ENCODE peak calls at places on chromosomes 11 and 22, in five cellular contexts. J is SK-N-SH, P is H1, Y is GM12878, G is K562. M is an unnamed sample.

GRCh38 chr22:24961217-24961844 is 8.8 kb downstream of the KIAA1671 start:
- DNase-seq in J (no peak), P (no peak), Y (no peak), G (peak), M (no peak)

GRCh38 chr11:71430166-71430565 is 18.0 kb downstream of the DHCR7 start:
- DNase-seq in J (no peak), P (no peak), Y (no peak), G (no peak), M (no peak)

GRCh38 chr11:10294289-10294953 is 402 bp upstream of the SBF2 start:
- DNase-seq in J (peak), P (peak), Y (no peak), G (no peak), M (no peak)

GRCh38 chr11:46367244-46367915 is 14.1 kb upstream of the MDK start:
- DNase-seq in J (peak), P (peak), Y (no peak), G (peak), M (peak)

GRCh38 chr11:85171648-85172257 is 455.4 kb downstream of the DLG2 start:
- DNase-seq in J (no peak), P (no peak), Y (no peak), G (no peak), M (no peak)

GRCh38 chr11:126282361-126282741 is 542 bp upstream of the TIRAP start:
- DNase-seq in J (peak), P (peak), Y (no peak), G (peak), M (peak)

GRCh38 chr11:3631331-3631730 is 10.5 kb downstream of the ART5 start:
- DNase-seq in J (no peak), P (no peak), Y (no peak), G (no peak), M (no peak)

GRCh38 chr11:119990306-119991021 is 147.4 kb downstream of the TRIM29 start:
- DNase-seq in J (no peak), P (no peak), Y (no peak), G (no peak), M (no peak)

GRCh38 chr22:40385041-40385782 is 14.8 kb downstream of the SGSM3 start:
- DNase-seq in J (no peak), P (no peak), Y (no peak), G (no peak), M (no peak)

GRCh38 chr11:70662691-70663098 is 264.4 kb downstream of the CTTN start:
- DNase-seq in J (peak), P (peak), Y (no peak), G (no peak), M (no peak)

GRCh38 chr11:95534809-95535208 is 254.8 kb downstream of the FAM76B start:
- DNase-seq in J (no peak), P (no peak), Y (no peak), G (no peak), M (no peak)

GRCh38 chr22:40235418-40235817 is 57.7 kb downstream of the TNRC6B start:
- DNase-seq in J (no peak), P (no peak), Y (no peak), G (no peak), M (no peak)

GRCh38 chr22:36333632-36334031 is 54.1 kb downstream of the MYH9 start:
- DNase-seq in J (no peak), P (no peak), Y (no peak), G (no peak), M (no peak)

GRCh38 chr11:118233377-118233776 is 8.6 kb upstream of the JAML start:
- DNase-seq in J (no peak), P (no peak), Y (no peak), G (no peak), M (no peak)

DNA sequence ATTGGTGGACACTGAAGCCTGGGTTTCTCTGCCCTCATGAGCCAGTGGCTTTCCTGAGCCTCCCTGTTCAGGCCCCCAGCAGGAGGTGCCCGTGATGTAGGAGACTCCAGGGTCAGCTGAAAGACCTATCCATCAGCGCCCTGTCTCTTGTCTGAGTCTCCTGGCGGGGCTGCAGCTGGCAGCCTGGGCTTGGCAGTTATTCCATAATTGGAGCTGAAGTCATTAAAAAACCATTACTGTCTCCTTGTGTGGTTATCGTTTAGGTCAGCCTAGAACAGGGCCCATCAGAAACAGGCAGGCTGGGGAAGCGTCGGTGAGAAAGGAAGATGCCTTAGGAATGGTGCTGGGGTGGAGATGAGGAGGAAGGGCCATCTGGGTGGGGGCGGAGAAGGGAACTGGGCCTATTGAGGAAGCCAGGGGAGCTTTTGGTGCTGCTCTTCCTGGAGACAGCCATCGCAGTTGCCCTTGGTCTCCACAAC is 5.0 kb downstream of the TUB start:
- DNase-seq in J (peak), P (no peak), Y (no peak), G (no peak), M (no peak)
- TF ChIP-seq MAX in J (no peak), P (no peak), Y (no peak), G (no peak), M (no peak)

GRCh38 chr11:20668844-20669832 is at the start of gene NELL1:
- DNase-seq in J (peak), P (peak), Y (no peak), G (no peak), M (no peak)
- TF ChIP-seq TAF1 in J (no peak), P (no peak), Y (no peak), G (no peak), M (no peak)

GRCh38 chr22:49269928-49270327 is 557.7 kb downstream of the BRD1 start:
- DNase-seq in J (no peak), P (peak), Y (no peak), G (no peak), M (no peak)
- TF ChIP-seq MAX in J (no peak), P (peak), Y (no peak), G (no peak), M (no peak)

GRCh38 chr11:59158206-59159068 is 13.5 kb upstream of the DTX4 start:
- DNase-seq in J (peak), P (peak), Y (no peak), G (peak), M (peak)
- TF ChIP-seq TAF1 in J (no peak), P (no peak), Y (no peak), G (no peak), M (no peak)

GRCh38 chr11:86748296-86748695 is 52.0 kb upstream of the PRSS23 start:
- DNase-seq in J (no peak), P (no peak), Y (no peak), G (no peak), M (no peak)
- TF ChIP-seq MAX in J (no peak), P (no peak), Y (no peak), G (no peak), M (no peak)

M was measured in HepG2.